ENCODE peak calls at places on chromosomes 2 and 18, in seven cellular contexts. R is CD8-positive, alpha-beta T cell; Z is HL-60; L is right cardiac atrium; F is HCT116; Q is gastrocnemius medialis; C is pancreas. U is an unnamed sample.

GRCh38 chr18:36711813-36712444 is 116.9 kb downstream of the TPGS2 start:
- DNase-seq in R (no peak), Z (no peak), L (peak; percentile 57), F (peak; percentile 35), Q (no peak), C (no peak), U (no peak)

GRCh38 chr2:159637988-159638501 is 21.7 kb upstream of the BAZ2B start:
- DNase-seq in R (no peak), Z (no peak), L (no peak), F (peak; percentile 71), Q (no peak), C (no peak), U (no peak)

GRCh38 chr2:85697096-85697495 is 2.9 kb downstream of the GNLY start:
- DNase-seq in R (no peak), Z (no peak), L (no peak), F (no peak), Q (no peak), C (no peak), U (no peak)

GRCh38 chr2:97733341-97734035 is 20.1 kb downstream of the ZAP70 start:
- DNase-seq in R (no peak), Z (no peak), L (no peak), F (no peak), Q (no peak), C (no peak), U (no peak)

GRCh38 chr18:22229456-22230124 is 60.2 kb downstream of the GATA6 start:
- DNase-seq in R (no peak), Z (no peak), L (no peak), F (no peak), Q (no peak), C (no peak), U (no peak)

GRCh38 chr2:124437811-124438210 is 412.7 kb downstream of the CNTNAP5 start:
- DNase-seq in R (no peak), Z (no peak), L (no peak), F (no peak), Q (no peak), C (no peak), U (no peak)

GRCh38 chr2:26395394-26395793 is 6.3 kb upstream of the DRC1 start:
- DNase-seq in R (no peak), Z (peak; percentile 44), L (no peak), F (no peak), Q (no peak), C (no peak), U (no peak)

GRCh38 chr2:46657042-46657504 is 177.7 kb downstream of the TMEM247 start:
- DNase-seq in R (no peak), Z (peak; percentile 18), L (no peak), F (peak; percentile 54), Q (peak; percentile 59), C (no peak), U (no peak)

GRCh38 chr2:99602475-99602874 is 112.7 kb upstream of the REV1 start:
- DNase-seq in R (no peak), Z (no peak), L (no peak), F (no peak), Q (no peak), C (no peak), U (no peak)

GRCh38 chr2:118923371-118923770 is 18.6 kb upstream of the MARCO start:
- DNase-seq in R (no peak), Z (no peak), L (no peak), F (no peak), Q (no peak), C (no peak), U (no peak)

GRCh38 chr2:73083886-73084792 is 12.6 kb upstream of the SFXN5 start:
- DNase-seq in R (no peak), Z (no peak), L (no peak), F (no peak), Q (no peak), C (no peak), U (no peak)

GRCh38 chr2:112755444-112755843 is 9.0 kb downstream of the CKAP2L start:
- DNase-seq in R (no peak), Z (no peak), L (no peak), F (no peak), Q (no peak), C (no peak), U (no peak)

GRCh38 chr2:119178811-119179601 is 20.5 kb upstream of the C1QL2 start:
- DNase-seq in R (no peak), Z (no peak), L (no peak), F (no peak), Q (no peak), C (no peak), U (no peak)

GRCh38 chr2:144477281-144477942 is 42.5 kb downstream of the ZEB2 start:
- DNase-seq in R (no peak), Z (no peak), L (no peak), F (no peak), Q (no peak), C (no peak), U (no peak)
- H3K27ac ChIP-seq in R (no peak overlapping the region), Z (no peak overlapping the region), L (peak overlapping the region; percentile 68), F (no peak overlapping the region), Q (peak overlapping the region; percentile 15), C (no peak overlapping the region), U (peak overlapping the region; percentile 44)

DNA sequence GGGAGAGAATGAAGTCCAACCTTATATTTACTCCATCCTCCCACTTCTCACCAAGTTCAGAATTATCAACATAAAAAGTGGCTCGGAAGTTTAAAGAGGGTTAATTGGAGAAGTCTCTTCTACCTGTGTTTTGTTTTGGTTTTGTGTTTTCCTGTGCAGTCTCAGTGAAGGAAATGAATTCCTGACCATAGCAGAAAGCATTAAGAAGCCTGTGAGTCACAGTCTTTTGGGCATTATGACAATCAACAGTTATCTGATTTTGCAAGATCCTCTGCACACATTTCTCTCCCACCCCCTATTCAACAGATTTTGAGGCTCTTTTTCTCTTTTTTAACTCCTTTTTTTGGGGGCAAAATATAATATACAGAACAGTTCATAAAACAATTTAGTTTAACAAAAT is 8.6 kb upstream of the RPL37A start:
- DNase-seq in R (no peak), Z (peak; percentile 44), L (no peak), F (no peak), Q (no peak), C (no peak), U (no peak)
- H3K27ac ChIP-seq in R (no peak overlapping the region), Z (peak overlapping the region; percentile 65), L (no peak overlapping the region), F (no peak overlapping the region), Q (no peak overlapping the region), C (no peak overlapping the region), U (no peak overlapping the region)

GRCh38 chr18:9849407-9849961 is 36.3 kb upstream of the TXNDC2 start:
- DNase-seq in R (no peak), Z (peak; percentile 80), L (peak; percentile 53), F (no peak), Q (peak; percentile 86), C (no peak), U (no peak)
- H3K27ac ChIP-seq in R (no peak overlapping the region), Z (peak overlapping the region; percentile 37), L (peak overlapping the region; percentile 34), F (no peak overlapping the region), Q (peak overlapping the region; percentile 83), C (no peak overlapping the region), U (no peak overlapping the region)

GRCh38 chr2:209767316-209767715 is 4.3 kb upstream of the UNC80 start:
- DNase-seq in R (no peak), Z (no peak), L (no peak), F (no peak), Q (no peak), C (no peak), U (no peak)

GRCh38 chr2:209773377-209773776 is 1.7 kb downstream of the UNC80 start:
- DNase-seq in R (no peak), Z (no peak), L (no peak), F (no peak), Q (no peak), C (no peak), U (no peak)

GRCh38 chr2:209772316-209772715 is 684 bp downstream of the UNC80 start:
- DNase-seq in R (no peak), Z (no peak), L (no peak), F (no peak), Q (no peak), C (no peak), U (no peak)

GRCh38 chr2:209768557-209768956 is 3.1 kb upstream of the UNC80 start:
- DNase-seq in R (no peak), Z (no peak), L (no peak), F (no peak), Q (no peak), C (no peak), U (no peak)

GRCh38 chr2:209771474-209772292 is at the start of gene UNC80:
- DNase-seq in R (no peak), Z (peak; percentile 17), L (peak; percentile 58), F (no peak), Q (no peak), C (peak; percentile 91), U (peak; percentile 27)
- H3K27ac ChIP-seq in R (no peak within 1 kb of the TSS), Z (no peak within 1 kb of the TSS), L (no peak within 1 kb of the TSS), F (no peak within 1 kb of the TSS), Q (no peak within 1 kb of the TSS), C (no peak within 1 kb of the TSS), U (no peak within 1 kb of the TSS)

DNA sequence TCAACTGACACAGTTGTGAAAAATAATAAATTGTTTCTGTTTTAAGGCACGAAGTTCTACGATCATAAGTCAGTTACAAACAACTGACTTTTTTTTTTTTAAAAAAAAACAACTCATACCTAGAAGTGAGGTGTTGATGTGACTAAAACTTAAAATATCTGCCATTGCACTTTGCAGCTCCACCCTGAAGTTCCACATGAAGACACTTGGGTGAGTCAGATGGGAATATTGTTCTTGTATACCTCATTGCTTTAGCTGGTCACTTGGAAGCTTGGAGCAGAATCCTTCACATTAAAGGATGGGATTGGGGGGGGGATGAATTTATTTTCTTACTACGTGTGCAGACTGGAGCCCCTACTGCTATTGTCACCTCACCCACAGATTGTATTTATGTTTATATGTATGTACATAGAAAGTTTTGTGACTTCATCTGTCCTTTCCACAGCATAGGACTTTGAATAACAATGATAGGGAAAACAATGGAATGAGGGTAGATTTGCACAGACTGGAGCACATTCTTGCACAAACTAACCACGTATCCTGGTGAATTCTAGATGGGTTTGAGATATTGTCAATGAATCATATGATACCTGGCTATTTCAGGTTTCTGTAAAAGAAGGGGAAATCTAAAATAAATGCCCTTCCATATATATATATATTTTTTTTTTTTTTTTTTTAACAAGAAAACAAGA is 57.9 kb upstream of the ARHGAP15 start:
- DNase-seq in R (no peak), Z (no peak), L (no peak), F (no peak), Q (no peak), C (no peak), U (no peak)
- H3K27ac ChIP-seq in R (no peak overlapping the region), Z (peak overlapping the region; percentile 38), L (no peak overlapping the region), F (no peak overlapping the region), Q (no peak overlapping the region), C (no peak overlapping the region), U (no peak overlapping the region)